ENCODE peak calls at places on chromosomes 13 and 19, in seven cellular contexts. H, X, A, Q, B, S and U are unnamed samples.

GRCh38 chr13:46663644-46664043 is 110.7 kb downstream of the LRCH1 start:
- DNase-seq in H (no peak), X (no peak), A (no peak), Q (no peak), B (no peak), S (peak), U (no peak)

GRCh38 chr19:43814663-43815352 is 12.3 kb upstream of the ZNF283 start:
- DNase-seq in H (no peak), X (no peak), A (no peak), Q (no peak), B (no peak), S (peak), U (no peak)

GRCh38 chr13:40058757-40059236 is 403.3 kb downstream of the COG6 start:
- DNase-seq in H (no peak), X (no peak), A (no peak), Q (no peak), B (no peak), S (no peak), U (no peak)

GRCh38 chr13:98446234-98446621 is 130.7 kb downstream of the STK24 start:
- DNase-seq in H (no peak), X (no peak), A (no peak), Q (no peak), B (no peak), S (no peak), U (no peak)

GRCh38 chr19:43636121-43636683 is 3.4 kb downstream of the CADM4 start:
- DNase-seq in H (no peak), X (no peak), A (no peak), Q (no peak), B (no peak), S (no peak), U (no peak)

GRCh38 chr13:97125051-97125809 is 96.9 kb upstream of the MBNL2 start:
- DNase-seq in H (peak), X (no peak), A (no peak), Q (peak), B (peak), S (peak), U (peak)

GRCh38 chr19:42409477-42409876 is 17.7 kb downstream of the LIPE start:
- DNase-seq in H (no peak), X (no peak), A (no peak), Q (no peak), B (no peak), S (no peak), U (no peak)

GRCh38 chr13:40911341-40911740 is 107.8 kb downstream of the ELF1 start:
- DNase-seq in H (no peak), X (no peak), A (no peak), Q (no peak), B (no peak), S (no peak), U (no peak)

GRCh38 chr13:113145911-113146598 is 12.4 kb upstream of the PROZ start:
- DNase-seq in H (no peak), X (no peak), A (no peak), Q (no peak), B (no peak), S (no peak), U (no peak)

GRCh38 chr19:10625003-10625761 is at the start of gene SLC44A2:
- DNase-seq in H (no peak), X (no peak), A (peak), Q (no peak), B (peak), S (peak), U (no peak)

GRCh38 chr13:66886248-66886647 is 343.9 kb downstream of the PCDH9 start:
- DNase-seq in H (no peak), X (no peak), A (no peak), Q (no peak), B (no peak), S (no peak), U (no peak)

GRCh38 chr13:48235100-48235813 is 2.3 kb downstream of the ITM2B start:
- DNase-seq in H (no peak), X (no peak), A (peak), Q (no peak), B (no peak), S (peak), U (peak)

GRCh38 chr13:28611654-28612131 is 47.2 kb upstream of the POMP start:
- DNase-seq in H (no peak), X (no peak), A (no peak), Q (no peak), B (no peak), S (no peak), U (peak)

GRCh38 chr19:3954107-3954506 is 16.8 kb downstream of the DAPK3 start:
- DNase-seq in H (no peak), X (no peak), A (no peak), Q (no peak), B (no peak), S (no peak), U (no peak)

GRCh38 chr19:5821521-5822180 is 16.8 kb downstream of the NRTN start:
- DNase-seq in H (no peak), X (no peak), A (no peak), Q (no peak), B (no peak), S (no peak), U (no peak)

GRCh38 chr13:99947666-99948065 is 23.9 kb downstream of the ZIC5 start:
- DNase-seq in H (no peak), X (no peak), A (no peak), Q (no peak), B (no peak), S (no peak), U (no peak)

GRCh38 chr19:920051-920857 is 3.1 kb downstream of the KISS1R start:
- DNase-seq in H (peak), X (no peak), A (peak), Q (no peak), B (no peak), S (no peak), U (no peak)

GRCh38 chr19:57465680-57466381 is 8.9 kb upstream of the VN1R1 start:
- DNase-seq in H (no peak), X (no peak), A (peak), Q (no peak), B (no peak), S (peak), U (peak)